ENCODE peak calls at places on chromosomes 16 and 17, in eight cellular contexts. Q is fibroblast of lung, S is neuronal stem cell, R is neural progenitor cell, B is mesenchymal stem cell, W is H9, V is kidney, A is Karpas-422. O is an unnamed sample. For H3K9me3, the result is how much of the 10 kb centered on the place peaks cover.

GRCh38 chr17:33204156-33204555 is 88.9 kb downstream of the ASIC2 start:
- DNase-seq in S (no peak), V (no peak), A (no peak), B (no peak), R (no peak), W (peak), Q (no peak), O (no peak)

GRCh38 chr16:21301168-21301894 is 23.2 kb upstream of the CRYM start:
- DNase-seq in V (peak), R (peak), W (peak), B (peak), Q (peak), S (peak), A (peak), O (peak)

GRCh38 chr16:15553313-15554088 is 89.5 kb downstream of the MARF1 start:
- DNase-seq in S (no peak), R (no peak), A (no peak), V (no peak), Q (peak), B (no peak), W (no peak), O (peak)

GRCh38 chr17:74339537-74340195 is 13.6 kb downstream of the KIF19 start:
- DNase-seq in R (no peak), W (no peak), S (no peak), Q (no peak), V (no peak), B (no peak), A (peak), O (no peak)

GRCh38 chr17:75155191-75155601 is 884 bp upstream of the JPT1 start:
- DNase-seq in S (no peak), A (no peak), W (peak), B (peak), Q (no peak), V (no peak), R (peak), O (no peak)

GRCh38 chr17:858941-859452 is 76.8 kb downstream of the MRM3 start:
- DNase-seq in V (no peak), R (no peak), S (no peak), Q (no peak), W (no peak), A (no peak), B (no peak), O (no peak)

GRCh38 chr17:29349409-29349808 is 40.8 kb upstream of the TAOK1 start:
- DNase-seq in B (peak), A (no peak), V (no peak), W (no peak), R (no peak), Q (no peak), S (no peak), O (no peak)

GRCh38 chr16:9666834-9667480 is 515.3 kb downstream of the GRIN2A start:
- DNase-seq in R (no peak), W (no peak), S (no peak), V (no peak), A (no peak), Q (no peak), B (no peak), O (no peak)

GRCh38 chr17:21677126-21677910 is 15.0 kb upstream of the KCNJ18 start:
- DNase-seq in V (peak), Q (no peak), W (no peak), S (no peak), A (peak), B (no peak), R (no peak), O (no peak)

GRCh38 chr17:51371732-51372151 is 111.4 kb downstream of the UTP18 start:
- DNase-seq in S (peak), A (peak), Q (peak), B (peak), V (no peak), W (peak), R (peak), O (no peak)

GRCh38 chr16:81551821-81552304 is 107.3 kb downstream of the CMIP start:
- DNase-seq in R (no peak), W (no peak), A (no peak), S (no peak), B (peak), Q (peak), V (peak), O (peak)

GRCh38 chr17:83124871-83125514 is 45.6 kb downstream of the METRNL start:
- DNase-seq in W (peak), V (peak), Q (no peak), S (no peak), A (no peak), R (no peak), B (no peak), O (no peak)

GRCh38 chr16:81142864-81143263 is 46.7 kb upstream of the GCSH start:
- DNase-seq in Q (no peak), V (no peak), W (no peak), B (no peak), A (no peak), R (no peak), S (no peak), O (no peak)

GRCh38 chr16:1193143-1193824 is 31.8 kb downstream of the TPSG1 start:
- DNase-seq in R (no peak), B (no peak), A (peak), V (no peak), Q (peak), S (no peak), W (no peak), O (no peak)

GRCh38 chr17:77778636-77779524 is 179.6 kb upstream of the TNRC6C start:
- DNase-seq in R (no peak), W (no peak), A (no peak), B (no peak), V (peak), Q (peak), S (no peak), O (peak)

GRCh38 chr17:34220776-34221390 is 34.2 kb upstream of the CCL2 start:
- DNase-seq in V (no peak), R (no peak), Q (no peak), B (no peak), S (no peak), W (no peak), A (no peak), O (no peak)

GRCh38 chr16:23501291-23501690 is 9.0 kb downstream of the GGA2 start:
- DNase-seq in Q (no peak), A (no peak), V (no peak), B (no peak), S (no peak), W (no peak), R (no peak), O (no peak)

GRCh38 chr16:78628526-78628925 is 529.1 kb downstream of the WWOX start:
- DNase-seq in W (no peak), R (no peak), Q (peak), B (peak), A (no peak), S (no peak), V (no peak), O (peak)

GRCh38 chr17:35486920-35487727 is 38.6 kb upstream of the SLFN13 start:
- DNase-seq in A (no peak), V (peak), Q (peak), W (no peak), B (peak), S (no peak), R (no peak), O (peak)

GRCh38 chr16:706189-707061 is 824 bp upstream of the FBXL16 start:
- DNase-seq in Q (no peak), W (no peak), B (no peak), R (peak), A (no peak), S (no peak), V (no peak), O (no peak)

GRCh38 chr16:85491798-85492616 is 121.1 kb upstream of the GSE1 start:
- DNase-seq in V (peak), Q (peak), R (no peak), A (no peak), W (no peak), S (no peak), B (no peak), O (peak)

GRCh38 chr16:9199312-9199711 is 107.9 kb downstream of the HAPSTR1 start:
- DNase-seq in V (no peak), R (no peak), W (no peak), A (no peak), Q (no peak), B (no peak), S (no peak), O (no peak)

GRCh38 chr17:61928101-61928436 is 287 bp upstream of the INTS2 start:
- DNase-seq in W (no peak), V (no peak), S (no peak), A (no peak), Q (no peak), R (no peak), B (no peak), O (no peak)

GRCh38 chr17:79581306-79581932 is 29.4 kb downstream of the RBFOX3 start:
- DNase-seq in B (no peak), V (no peak), Q (no peak), W (no peak), A (no peak), R (no peak), S (no peak), O (no peak)

GRCh38 chr16:9033125-9033830 is 58.2 kb upstream of the HAPSTR1 start:
- DNase-seq in R (peak), W (peak), Q (peak), B (peak), A (peak), S (peak), V (no peak), O (peak)

GRCh38 chr16:65377131-65377649 is 255.3 kb upstream of the CDH11 start:
- DNase-seq in A (no peak), V (no peak), S (no peak), B (no peak), Q (peak), R (no peak), W (no peak), O (no peak)

GRCh38 chr16:28163699-28164584 is 47.8 kb downstream of the XPO6 start:
- DNase-seq in V (no peak), S (no peak), A (no peak), R (no peak), Q (peak), W (no peak), B (peak), O (peak)

GRCh38 chr17:72597354-72598087 is 476.7 kb downstream of the SOX9 start:
- DNase-seq in S (no peak), B (no peak), V (no peak), W (no peak), R (no peak), Q (no peak), A (no peak), O (no peak)

GRCh38 chr17:72931635-72932034 is 160.9 kb downstream of the SLC39A11 start:
- DNase-seq in R (no peak), V (no peak), B (no peak), S (no peak), Q (no peak), A (no peak), W (no peak), O (no peak)

GRCh38 chr17:64457156-64457555 is 8.2 kb downstream of the MILR1 start:
- DNase-seq in Q (peak), V (no peak), R (no peak), W (no peak), S (no peak), B (peak), A (no peak), O (peak)

DNA sequence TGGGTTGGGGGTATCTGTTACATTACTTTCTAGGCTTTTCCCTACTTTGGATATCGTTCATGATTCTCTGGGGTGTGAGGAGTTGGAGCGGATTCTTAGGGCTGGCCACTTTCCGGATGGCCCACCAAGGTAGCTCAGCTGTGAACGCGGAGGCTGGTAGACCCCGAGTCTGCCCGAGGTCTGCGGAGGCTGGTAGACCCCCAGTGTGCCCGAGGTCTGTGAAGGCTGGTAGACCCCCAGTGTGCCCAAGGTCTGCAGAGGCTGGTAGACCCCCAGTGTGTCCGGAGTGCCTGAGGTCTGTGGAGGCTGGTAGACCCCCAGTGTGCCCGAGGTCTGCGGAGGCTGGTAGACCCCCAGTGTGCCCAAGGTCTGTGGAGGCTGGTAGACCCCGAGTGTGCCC is 99.2 kb upstream of the ZNF469 start:
- DNase-seq in V (peak), Q (no peak), S (no peak), A (no peak), W (no peak), B (no peak), R (no peak), O (no peak)
- H3K9me3 ChIP-seq in V (under half), Q (under half), S (under half), A (under half), W (under half), B (under half), R (under half), O (under half)

GRCh38 chr16:57091200-57091989 is 988 bp upstream of the CPNE2 start:
- DNase-seq in S (no peak), V (peak), W (peak), Q (peak), R (peak), B (peak), A (no peak), O (peak)
- H3K9ac ChIP-seq in S (peak), V (peak), W (no peak), Q (no peak), R (no peak), B (peak), A (no peak), O (peak)

DNA sequence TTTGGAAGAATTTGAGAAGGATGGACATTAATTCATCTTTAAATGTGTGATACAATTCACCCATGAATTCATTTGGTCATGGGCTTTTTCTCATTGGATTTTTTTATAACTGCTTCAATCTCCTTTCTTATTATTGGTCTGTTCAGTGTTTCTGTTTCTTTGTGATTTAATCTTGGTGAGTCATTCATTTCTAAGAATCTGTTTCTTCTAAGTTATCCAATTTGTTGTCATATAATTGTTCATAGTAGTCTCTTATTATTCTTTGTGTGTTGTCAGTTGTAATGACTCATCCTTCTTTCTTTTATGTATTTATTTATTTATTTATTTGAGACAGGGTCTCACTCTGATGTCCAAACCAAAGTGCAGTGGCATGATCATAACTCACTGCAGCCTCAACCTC is 146.1 kb upstream of the ZNF267 start:
- DNase-seq in R (no peak), B (no peak), W (no peak), V (no peak), Q (no peak), S (no peak), A (no peak), O (no peak)
- H3K9me3 ChIP-seq in R (under half), B (half or more), W (under half), V (under half), Q (under half), S (half or more), A (under half), O (under half)

GRCh38 chr17:19744492-19744891 is 3.6 kb downstream of the ALDH3A1 start:
- DNase-seq in S (no peak), V (no peak), W (no peak), A (no peak), B (no peak), R (no peak), Q (no peak), O (no peak)
- H3K9ac ChIP-seq in S (peak), V (no peak), W (no peak), A (no peak), B (no peak), R (no peak), Q (no peak), O (no peak)

DNA sequence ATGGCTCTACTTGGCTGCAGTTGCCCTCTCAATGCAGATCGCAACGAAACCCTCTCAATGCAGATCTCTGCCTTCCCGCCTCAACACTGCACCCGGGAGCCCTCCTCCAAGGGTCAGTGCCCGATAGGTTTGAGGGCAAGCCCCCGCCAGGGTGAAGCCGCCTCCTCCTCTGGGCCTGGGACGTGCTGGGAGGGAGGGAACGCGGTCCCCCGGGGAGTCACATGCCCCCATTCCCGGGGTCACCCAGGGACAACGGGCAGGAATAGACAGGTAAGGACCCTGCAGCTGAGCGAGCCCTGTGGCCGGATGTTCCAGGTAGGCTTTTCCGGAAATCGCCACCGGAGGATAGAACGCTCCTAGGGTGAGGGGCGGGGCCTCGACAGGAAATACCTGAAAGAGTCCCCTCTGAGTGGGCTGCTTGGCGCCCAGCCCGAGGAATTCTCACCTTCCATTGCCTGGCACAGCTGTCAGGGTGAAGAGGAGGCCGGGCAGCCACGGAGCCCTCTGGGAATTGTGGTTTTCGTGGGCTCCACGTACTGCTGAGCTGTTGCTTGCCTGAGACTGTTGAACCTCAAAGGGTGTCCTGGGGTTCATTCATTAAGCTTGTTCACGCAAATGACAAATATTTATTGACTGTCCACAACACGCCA is 12.8 kb downstream of the ZNF174 start:
- DNase-seq in A (no peak), R (no peak), B (no peak), V (no peak), S (no peak), W (no peak), Q (peak), O (no peak)
- H3K9me3 ChIP-seq in A (under half), R (under half), B (half or more), V (under half), S (under half), W (under half), Q (under half), O (under half)

GRCh38 chr17:81860756-81861568 is 627 bp upstream of the P4HB start:
- DNase-seq in R (peak), Q (peak), S (peak), W (peak), A (peak), V (peak), B (peak), O (peak)

GRCh38 chr17:81858967-81859905 is 1.1 kb downstream of the P4HB start:
- DNase-seq in R (no peak), S (no peak), Q (no peak), A (no peak), V (peak), W (no peak), B (peak), O (no peak)

GRCh38 chr17:81863123-81863675 is 2.9 kb upstream of the P4HB start:
- DNase-seq in Q (peak), B (peak), W (no peak), A (no peak), V (no peak), R (no peak), S (no peak), O (no peak)

GRCh38 chr17:81858170-81858966 is 2.0 kb downstream of the P4HB start:
- DNase-seq in Q (no peak), W (no peak), V (no peak), S (no peak), B (no peak), A (no peak), R (no peak), O (no peak)

GRCh38 chr17:81859906-81860755 is at the start of gene P4HB:
- DNase-seq in A (no peak), R (no peak), V (no peak), W (no peak), Q (no peak), S (no peak), B (no peak), O (no peak)
- H3K9ac ChIP-seq in A (peak), R (peak), V (peak), W (peak), Q (peak), S (peak), B (peak), O (peak)

O was measured in astrocyte.